ENCODE peak calls at places on chromosomes 13 and 19, in six cellular contexts. E, K, C, V, B and F are unnamed samples. For H3K9me3, the result is how much of the 10 kb centered on the place peaks cover.

GRCh38 chr13:110713981-110714797 is 689 bp downstream of the ING1 start:
- DNase-seq in E (peak), K (peak), C (peak), V (peak), B (peak), F (peak)

GRCh38 chr13:20567881-20568528 is 1.0 kb downstream of the IFT88 start:
- DNase-seq in E (no peak), K (no peak), C (no peak), V (no peak), B (no peak), F (no peak)

GRCh38 chr13:113349491-113349890 is 14.4 kb downstream of the GRTP1 start:
- DNase-seq in E (no peak), K (no peak), C (no peak), V (no peak), B (no peak), F (no peak)

GRCh38 chr13:21933001-21933400 is 262.1 kb downstream of the FGF9 start:
- DNase-seq in E (no peak), K (no peak), C (no peak), V (no peak), B (no peak), F (no peak)

GRCh38 chr19:9474975-9475374 is 23.4 kb downstream of the ZNF560 start:
- DNase-seq in E (no peak), K (no peak), C (no peak), V (no peak), B (no peak), F (no peak)

GRCh38 chr13:100176781-100177389 is 88.0 kb downstream of the PCCA start:
- DNase-seq in E (no peak), K (no peak), C (peak), V (no peak), B (no peak), F (no peak)

GRCh38 chr19:50944795-50945194 is 8.0 kb downstream of the KLK5 start:
- DNase-seq in E (no peak), K (no peak), C (no peak), V (no peak), B (no peak), F (no peak)

GRCh38 chr19:13794388-13794751 is 873 bp upstream of the ZSWIM4 start:
- DNase-seq in E (peak), K (no peak), C (peak), V (peak), B (peak), F (peak)

GRCh38 chr13:110409581-110409992 is 102.5 kb downstream of the COL4A2 start:
- DNase-seq in E (no peak), K (no peak), C (peak), V (no peak), B (no peak), F (no peak)

GRCh38 chr19:18939922-18940775 is 868 bp downstream of the HOMER3 start:
- DNase-seq in E (peak), K (peak), C (peak), V (peak), B (peak), F (peak)

GRCh38 chr13:27972619-27972877 is 3.4 kb upstream of the CDX2 start:
- DNase-seq in E (no peak), K (no peak), C (no peak), V (no peak), B (no peak), F (no peak)

GRCh38 chr13:75635621-75636338 is at the start of gene LMO7:
- DNase-seq in E (peak), K (peak), C (peak), V (peak), B (peak), F (peak)

GRCh38 chr19:43575955-43576451 is 402 bp downstream of the PINLYP start:
- DNase-seq in E (no peak), K (no peak), C (no peak), V (peak), B (no peak), F (no peak)

GRCh38 chr19:49588370-49589122 is 2.4 kb upstream of the PRR12 start:
- DNase-seq in E (no peak), K (no peak), C (no peak), V (no peak), B (no peak), F (no peak)

GRCh38 chr19:13093407-13094284 is 9.0 kb downstream of the LYL1 start:
- DNase-seq in E (peak), K (peak), C (peak), V (peak), B (peak), F (peak)

GRCh38 chr19:4362871-4363545 is 19.6 kb downstream of the MPND start:
- DNase-seq in E (no peak), K (peak), C (no peak), V (no peak), B (peak), F (no peak)

GRCh38 chr13:64782459-64782858 is 2447.7 kb downstream of the PCDH9 start:
- DNase-seq in E (no peak), K (no peak), C (no peak), V (no peak), B (no peak), F (no peak)

GRCh38 chr13:31012285-31013024 is 80.0 kb downstream of the TEX26 start:
- DNase-seq in E (no peak), K (no peak), C (peak), V (no peak), B (no peak), F (no peak)

GRCh38 chr19:7861619-7862412 is 12.4 kb downstream of the PRR36 start:
- DNase-seq in E (no peak), K (no peak), C (no peak), V (no peak), B (peak), F (peak)

GRCh38 chr13:101631403-101631802 is 178.9 kb downstream of the ITGBL1 start:
- DNase-seq in E (no peak), K (no peak), C (no peak), V (no peak), B (no peak), F (no peak)

GRCh38 chr13:21478881-21479808 is 20.0 kb upstream of the ZDHHC20 start:
- DNase-seq in E (no peak), K (no peak), C (peak), V (peak), B (no peak), F (no peak)

GRCh38 chr19:33227242-33227650 is 1.6 kb upstream of the SLC7A10 start:
- DNase-seq in E (no peak), K (no peak), C (peak), V (no peak), B (no peak), F (no peak)

GRCh38 chr13:33723365-33723764 is 94.6 kb upstream of the RFC3 start:
- DNase-seq in E (no peak), K (no peak), C (no peak), V (no peak), B (no peak), F (no peak)

GRCh38 chr13:94323746-94324408 is 155.6 kb downstream of the DCT start:
- DNase-seq in E (no peak), K (no peak), C (no peak), V (no peak), B (no peak), F (no peak)

GRCh38 chr19:2631213-2631821 is 71.2 kb downstream of the GNG7 start:
- DNase-seq in E (no peak), K (no peak), C (peak), V (no peak), B (no peak), F (no peak)

GRCh38 chr19:2561895-2562294 is 86.0 kb downstream of the GADD45B start:
- DNase-seq in E (no peak), K (no peak), C (no peak), V (no peak), B (no peak), F (peak)

GRCh38 chr13:23918208-23918607 is 20.9 kb upstream of the C1QTNF9B start:
- DNase-seq in E (no peak), K (no peak), C (peak), V (no peak), B (no peak), F (no peak)

GRCh38 chr19:54035215-54036178 is 28.2 kb downstream of the VSTM1 start:
- DNase-seq in E (no peak), K (no peak), C (peak), V (no peak), B (no peak), F (no peak)

GRCh38 chr19:8654591-8655339 is 24.3 kb downstream of the NFILZ start:
- DNase-seq in E (no peak), K (peak), C (peak), V (peak), B (peak), F (peak)

GRCh38 chr13:32426191-32426980 is 1.5 kb downstream of the N4BP2L1 start:
- DNase-seq in E (no peak), K (no peak), C (no peak), V (no peak), B (peak), F (peak)

GRCh38 chr13:37618554-37618953 is 20.0 kb upstream of the POSTN start:
- DNase-seq in E (no peak), K (no peak), C (peak), V (no peak), B (no peak), F (no peak)

GRCh38 chr13:37105251-37105714 is at the start of gene CSNK1A1L:
- DNase-seq in E (no peak), K (no peak), C (no peak), V (no peak), B (no peak), F (no peak)

GRCh38 chr13:42255854-42256253 is 16.1 kb upstream of the AKAP11 start:
- DNase-seq in E (no peak), K (no peak), C (no peak), V (no peak), B (no peak), F (no peak)

GRCh38 chr19:2329162-2329505 is 650 bp downstream of the SPPL2B start:
- DNase-seq in E (no peak), K (no peak), C (no peak), V (no peak), B (no peak), F (no peak)

GRCh38 chr13:111448504-111448903 is 128.1 kb downstream of the TEX29 start:
- DNase-seq in E (no peak), K (no peak), C (no peak), V (no peak), B (no peak), F (no peak)

GRCh38 chr19:58145849-58146248 is 4.7 kb downstream of the ZNF329 start:
- DNase-seq in E (no peak), K (no peak), C (no peak), V (no peak), B (no peak), F (no peak)
- H3K9me3 ChIP-seq in E (half or more), K (under half), C (half or more), V (half or more), B (under half), F (under half)

DNA sequence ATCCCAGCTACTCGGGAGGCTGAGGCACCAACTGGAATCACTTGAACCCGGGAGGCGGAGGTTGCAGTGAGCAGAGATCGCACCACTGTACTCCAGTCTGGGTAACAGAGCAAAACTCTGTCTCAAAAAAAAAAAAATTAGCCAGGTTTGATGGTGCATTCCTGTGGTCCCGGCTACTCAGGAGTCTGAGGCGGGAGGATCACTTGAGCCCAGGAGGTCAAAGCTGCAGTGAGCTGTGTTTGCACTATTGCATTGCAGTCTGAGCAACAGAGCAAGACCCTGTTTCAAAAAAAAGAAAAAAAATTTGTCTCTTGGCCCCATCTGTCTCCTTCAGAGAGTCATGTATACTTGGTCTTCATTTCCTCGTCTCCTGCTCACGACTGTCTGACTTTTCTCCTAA is 1.6 kb downstream of the CCDC97 start:
- DNase-seq in E (no peak), K (no peak), C (no peak), V (no peak), B (no peak), F (no peak)
- TF ChIP-seq POLR2A in E (no peak), K (no peak), C (no peak), V (no peak), B (no peak), F (no peak)

DNA sequence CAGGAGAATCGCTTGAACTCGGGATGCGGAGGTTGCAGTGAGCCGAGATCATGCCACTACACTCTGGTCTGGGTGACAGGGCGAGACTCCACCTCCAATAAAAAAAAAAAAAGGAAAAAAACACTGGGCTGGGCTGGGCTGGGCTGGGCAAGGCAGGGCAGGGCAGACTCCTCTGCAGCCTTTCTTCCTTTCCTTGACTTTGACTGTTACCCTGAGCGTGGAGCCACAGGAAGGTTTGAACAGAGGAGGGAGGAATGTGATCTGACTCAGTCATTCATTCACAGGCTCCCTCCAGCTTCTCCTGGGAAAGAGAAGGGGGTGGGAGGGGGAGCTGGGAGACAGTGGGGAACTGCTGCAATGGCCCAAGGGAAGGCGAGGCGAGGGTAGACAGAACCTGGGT is 2.7 kb upstream of the ACTN4 start:
- DNase-seq in E (no peak), K (no peak), C (no peak), V (no peak), B (peak), F (no peak)
- H3K9me3 ChIP-seq in E (under half), K (under half), C (under half), V (under half), B (under half), F (under half)

GRCh38 chr19:30379841-30380610 is 7.8 kb downstream of the ZNF536 start:
- DNase-seq in E (no peak), K (no peak), C (no peak), V (no peak), B (no peak), F (no peak)
- TF ChIP-seq POLR2A in E (no peak), K (no peak), C (no peak), V (no peak), B (no peak), F (no peak)

GRCh38 chr19:17669419-17669818 is 18.7 kb downstream of the UNC13A start:
- DNase-seq in E (no peak), K (no peak), C (no peak), V (no peak), B (no peak), F (no peak)
- H3K9me3 ChIP-seq in E (under half), K (under half), C (under half), V (under half), B (under half), F (under half)

GRCh38 chr13:86689901-86690300 is 890.7 kb upstream of the SLITRK6 start:
- DNase-seq in E (no peak), K (no peak), C (no peak), V (no peak), B (no peak), F (no peak)
- TF ChIP-seq POLR2A in E (no peak), K (no peak), C (no peak), V (no peak), B (no peak), F (no peak)

GRCh38 chr19:52735734-52736133 is 890 bp upstream of the ZNF611 start:
- DNase-seq in E (peak), K (peak), C (no peak), V (peak), B (no peak), F (peak)

GRCh38 chr19:52739576-52739975 is 4.7 kb upstream of the ZNF611 start:
- DNase-seq in E (no peak), K (no peak), C (no peak), V (no peak), B (no peak), F (no peak)

GRCh38 chr19:52734893-52735661 is at the start of gene ZNF611:
- DNase-seq in E (peak), K (peak), C (peak), V (peak), B (peak), F (peak)

GRCh38 chr19:52734340-52734892 is 428 bp downstream of the ZNF611 start:
- DNase-seq in E (no peak), K (no peak), C (no peak), V (peak), B (no peak), F (peak)
- H3K9me3 ChIP-seq in E (under half), K (under half), C (under half), V (under half), B (under half), F (under half)